ENCODE peak calls at places on chromosomes 2 and 18, in eight cellular contexts. A is PC-3; G is EH; C is aorta; B is activated T-helper 1 cell treated with Interleukin-2 at 50 U/mL for 16 hours; N is NCI-H1092; H is HFFc6; R is activated CD4-positive, alpha-beta T cell treated with anti-CD3 and anti-CD28 coated beads for 1 hour. X is an unnamed sample.

GRCh38 chr18:74610216-74610615 is 12.5 kb downstream of the ZNF407 start:
- DNase-seq in A (no peak), G (no peak), C (no peak), B (no peak), N (no peak), H (no peak), R (no peak), X (no peak)

GRCh38 chr2:217996345-217996744 is 6.5 kb downstream of the TNS1 start:
- DNase-seq in A (peak), G (peak), C (peak), B (no peak), N (no peak), H (peak), R (no peak), X (no peak)

GRCh38 chr2:74764429-74765272 is 69.3 kb upstream of the HK2 start:
- DNase-seq in A (no peak), G (peak), C (no peak), B (no peak), N (no peak), H (no peak), R (no peak), X (no peak)

GRCh38 chr2:220946552-220946951 is 625.6 kb downstream of the EPHA4 start:
- DNase-seq in A (peak), G (peak), C (no peak), B (no peak), N (no peak), H (no peak), R (no peak), X (no peak)

GRCh38 chr2:207258191-207258991 is 92.6 kb upstream of the KLF7 start:
- DNase-seq in A (peak), G (peak), C (peak), B (no peak), N (peak), H (peak), R (no peak), X (peak)

GRCh38 chr2:174003635-174004310 is 38.6 kb upstream of the SP3 start:
- DNase-seq in A (no peak), G (peak), C (no peak), B (no peak), N (no peak), H (no peak), R (no peak), X (no peak)

GRCh38 chr2:69724540-69725159 is 17.3 kb upstream of the ANXA4 start:
- DNase-seq in A (peak), G (peak), C (peak), B (peak), N (peak), H (peak), R (peak), X (peak)

GRCh38 chr2:69589973-69590652 is 53.4 kb downstream of the AAK1 start:
- DNase-seq in A (no peak), G (peak), C (no peak), B (no peak), N (no peak), H (no peak), R (no peak), X (no peak)

GRCh38 chr2:227616631-227617030 is 667 bp upstream of the SCYGR4 start:
- DNase-seq in A (no peak), G (no peak), C (no peak), B (no peak), N (no peak), H (no peak), R (no peak), X (no peak)

GRCh38 chr2:134900151-134900550 is 18.5 kb upstream of the CCNT2 start:
- DNase-seq in A (peak), G (peak), C (no peak), B (no peak), N (no peak), H (peak), R (no peak), X (no peak)

GRCh38 chr18:48826806-48827205 is 124.0 kb downstream of the SMAD7 start:
- DNase-seq in A (no peak), G (no peak), C (peak), B (no peak), N (no peak), H (no peak), R (no peak), X (peak)

GRCh38 chr18:25019086-25019860 is 332.7 kb downstream of the ZNF521 start:
- DNase-seq in A (no peak), G (no peak), C (no peak), B (no peak), N (no peak), H (no peak), R (no peak), X (no peak)

GRCh38 chr2:42547014-42547413 is 21.4 kb upstream of the MTA3 start:
- DNase-seq in A (no peak), G (no peak), C (no peak), B (no peak), N (no peak), H (no peak), R (no peak), X (no peak)

GRCh38 chr2:205681836-205682238 is 464 bp upstream of the NRP2 start:
- DNase-seq in A (peak), G (no peak), C (no peak), B (no peak), N (no peak), H (no peak), R (no peak), X (no peak)

GRCh38 chr18:25349926-25350560 is 1.9 kb downstream of the ZNF521 start:
- DNase-seq in A (no peak), G (peak), C (peak), B (no peak), N (no peak), H (no peak), R (no peak), X (peak)

GRCh38 chr2:24597181-24597870 is 106.3 kb downstream of the NCOA1 start:
- DNase-seq in A (no peak), G (no peak), C (no peak), B (no peak), N (no peak), H (no peak), R (no peak), X (no peak)

GRCh38 chr18:79988925-79989361 is 580 bp upstream of the TXNL4A start:
- DNase-seq in A (peak), G (peak), C (peak), B (no peak), N (no peak), H (peak), R (no peak), X (peak)

GRCh38 chr18:63956755-63957154 is 7.7 kb downstream of the HMSD start:
- DNase-seq in A (peak), G (peak), C (no peak), B (no peak), N (no peak), H (peak), R (no peak), X (no peak)

GRCh38 chr2:152405206-152406118 is 70.5 kb downstream of the FMNL2 start:
- DNase-seq in A (peak), G (peak), C (no peak), B (no peak), N (no peak), H (no peak), R (no peak), X (no peak)

GRCh38 chr2:37418956-37419355 is 74.5 kb downstream of the QPCT start:
- DNase-seq in A (peak), G (peak), C (no peak), B (no peak), N (no peak), H (peak), R (no peak), X (no peak)

GRCh38 chr2:225911019-225911418 is 511.5 kb downstream of the NYAP2 start:
- DNase-seq in A (no peak), G (no peak), C (no peak), B (no peak), N (no peak), H (no peak), R (no peak), X (no peak)

GRCh38 chr2:6828299-6828584 is 37.5 kb downstream of the CMPK2 start:
- DNase-seq in A (peak), G (peak), C (no peak), B (no peak), N (no peak), H (peak), R (no peak), X (no peak)

GRCh38 chr2:24512836-24513235 is 21.8 kb downstream of the NCOA1 start:
- DNase-seq in A (no peak), G (peak), C (no peak), B (no peak), N (no peak), H (no peak), R (no peak), X (no peak)

GRCh38 chr2:133596701-133597393 is 28.6 kb upstream of the NCKAP5 start:
- DNase-seq in A (no peak), G (peak), C (no peak), B (no peak), N (no peak), H (no peak), R (no peak), X (no peak)

X was measured in lower lobe of right lung.